ENCODE peak calls at places on chromosome 6, in seven cellular contexts. G is heart left ventricle, U is erythroblast, W is NB4, J is spleen, R is GM12892, F is Peyer's patch. B is an unnamed sample.
A peak's percentile ranks its signal among the peaks of the same experiment; 100 is the strongest.

GRCh38 chr6:30213999-30214982 is 1.1 kb upstream of the TRIM26 start:
- DNase-seq in F (peak; percentile 95), W (peak; percentile 88), J (peak; percentile 98), G (peak; percentile 93), R (peak; percentile 60), U (peak; percentile 79), B (no peak)

GRCh38 chr6:152110878-152111820 is 303.7 kb downstream of the ESR1 start:
- DNase-seq in U (no peak), J (no peak), R (no peak), W (no peak), G (peak; percentile 74), F (no peak), B (no peak)

GRCh38 chr6:88141641-88142298 is 24.4 kb downstream of the CNR1 start:
- DNase-seq in R (peak; percentile 34), G (no peak), J (peak; percentile 82), F (peak; percentile 82), W (no peak), U (no peak), B (peak; percentile 48)

GRCh38 chr6:25987845-25988244 is 25.2 kb downstream of the TRIM38 start:
- DNase-seq in W (no peak), G (no peak), F (no peak), U (no peak), R (no peak), J (no peak), B (no peak)

GRCh38 chr6:156449128-156449527 is 328.1 kb upstream of the ARID1B start:
- DNase-seq in R (no peak), F (no peak), J (no peak), W (no peak), U (no peak), G (no peak), B (no peak)

GRCh38 chr6:150627601-150628012 is 27.9 kb downstream of the PLEKHG1 start:
- DNase-seq in U (no peak), W (no peak), R (no peak), F (no peak), J (no peak), G (no peak), B (no peak)

GRCh38 chr6:26215200-26216014 is 128.2 kb downstream of the HFE start:
- DNase-seq in G (no peak), J (peak; percentile 72), F (peak; percentile 68), W (no peak), R (no peak), U (peak; percentile 86), B (no peak)

GRCh38 chr6:2229742-2230141 is 15.7 kb downstream of the GMDS start:
- DNase-seq in F (no peak), R (no peak), U (no peak), W (no peak), G (no peak), J (no peak), B (no peak)

GRCh38 chr6:153024401-153025017 is 22.0 kb upstream of the MTRF1L start:
- DNase-seq in W (peak; percentile 72), R (peak; percentile 12), G (no peak), F (peak; percentile 61), J (no peak), U (peak; percentile 77), B (peak; percentile 15)

GRCh38 chr6:128171182-128171581 is 270.3 kb upstream of the THEMIS start:
- DNase-seq in G (no peak), F (no peak), U (no peak), W (no peak), J (no peak), R (no peak), B (no peak)

GRCh38 chr6:159729598-159729997 is 2.3 kb downstream of the WTAP start:
- DNase-seq in R (peak; percentile 13), J (no peak), W (peak; percentile 37), G (no peak), F (no peak), U (peak; percentile 27), B (peak; percentile 8)

GRCh38 chr6:107398005-107398404 is 61.4 kb downstream of the PDSS2 start:
- DNase-seq in F (no peak), W (no peak), J (no peak), G (no peak), R (no peak), U (peak; percentile 29), B (no peak)
- TF ChIP-seq POLR2A in F (no peak), W (no peak), J (no peak), G (no peak), R (no peak), U (no peak), B (no peak)

GRCh38 chr6:7108196-7108963 is 619 bp downstream of the RREB1 start:
- DNase-seq in J (peak; percentile 90), G (peak; percentile 85), R (peak; percentile 41), U (peak; percentile 71), F (peak; percentile 76), W (peak; percentile 74), B (no peak)

GRCh38 chr6:7106752-7107577 is 796 bp upstream of the RREB1 start:
- DNase-seq in W (peak; percentile 62), U (peak; percentile 92), G (peak; percentile 72), F (peak; percentile 78), R (peak; percentile 57), J (peak; percentile 90), B (peak; percentile 53)

GRCh38 chr6:7106215-7106751 is 1.5 kb upstream of the RREB1 start:
- DNase-seq in G (no peak), U (peak; percentile 64), R (no peak), J (no peak), F (no peak), W (peak; percentile 43), B (no peak)

GRCh38 chr6:7108964-7109836 is 1.4 kb downstream of the RREB1 start:
- DNase-seq in J (peak; percentile 90), U (peak; percentile 75), R (peak; percentile 34), W (peak; percentile 88), F (peak; percentile 77), G (peak; percentile 75), B (no peak)

GRCh38 chr6:7107578-7108195 is at the start of gene RREB1:
- DNase-seq in J (peak; percentile 92), R (peak; percentile 71), F (peak; percentile 84), U (peak; percentile 82), W (peak; percentile 90), G (peak; percentile 77), B (peak; percentile 81)
- TF ChIP-seq POLR2A in J (peak; percentile 10), R (peak; percentile 46), F (peak; percentile 21), U (peak; percentile 56), W (peak; percentile 13), G (peak; percentile 29), B (no peak)

GRCh38 chr6:125784365-125784764 is 6.4 kb upstream of the NCOA7 start:
- DNase-seq in G (no peak), U (peak; percentile 30), W (no peak), F (no peak), R (no peak), J (no peak), B (no peak)

GRCh38 chr6:125779924-125780539 is 10.7 kb upstream of the NCOA7 start:
- DNase-seq in R (peak; percentile 48), G (peak; percentile 88), U (peak; percentile 96), J (peak; percentile 90), W (peak; percentile 93), F (peak; percentile 93), B (peak; percentile 41)

GRCh38 chr6:125781307-125781868 is 9.4 kb upstream of the NCOA7 start:
- DNase-seq in G (no peak), F (peak; percentile 82), R (no peak), J (peak; percentile 76), U (peak; percentile 80), W (no peak), B (no peak)

DNA sequence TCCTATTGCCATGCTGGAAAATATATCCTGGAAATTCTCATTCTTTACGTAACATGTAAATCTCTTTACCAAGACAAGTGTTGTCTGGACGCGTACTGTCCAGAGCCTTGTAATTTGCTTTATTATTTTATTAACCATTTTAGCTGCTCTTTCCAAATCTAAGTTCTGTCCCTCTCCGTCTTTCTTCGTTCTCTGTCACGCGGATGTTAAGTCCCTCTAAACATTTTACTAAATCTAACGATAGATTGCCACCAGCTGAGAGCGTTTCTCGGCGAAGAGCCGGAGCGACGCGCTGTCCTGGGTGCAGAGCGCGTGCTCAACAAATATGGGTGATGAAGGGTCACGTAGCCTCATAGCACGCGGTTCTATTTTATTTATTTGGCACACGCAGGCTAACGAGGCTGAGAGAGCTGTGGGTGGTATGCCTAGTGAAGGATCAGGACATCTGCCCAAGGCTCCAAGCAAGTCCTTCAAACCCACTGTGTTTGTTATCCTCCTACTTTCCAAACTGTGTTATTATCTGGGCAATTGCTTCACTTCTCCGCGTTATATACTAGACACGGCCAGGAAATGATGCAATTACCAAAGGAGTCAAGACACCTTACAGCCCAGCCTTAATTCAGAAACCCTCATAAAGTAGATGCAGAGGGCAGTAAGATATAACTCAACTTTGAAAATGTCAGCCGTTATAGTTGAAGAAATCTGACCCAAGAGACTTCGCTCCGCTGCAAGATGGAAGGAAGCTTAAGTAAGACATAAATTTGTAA is 10.0 kb upstream of the NCOA7 start:
- DNase-seq in J (peak; percentile 88), W (peak; percentile 89), R (no peak), G (peak; percentile 64), U (peak; percentile 93), F (peak; percentile 76), B (no peak)
- TF ChIP-seq POLR2A in J (peak; percentile 58), W (peak; percentile 87), R (peak; percentile 73), G (peak; percentile 18), U (peak; percentile 97), F (peak; percentile 39), B (peak; percentile 96)

GRCh38 chr6:18118330-18118729 is 4.1 kb downstream of the NHLRC1 start:
- DNase-seq in U (no peak), R (no peak), J (no peak), G (no peak), W (no peak), F (no peak), B (no peak)

GRCh38 chr6:18121580-18122127 is 823 bp downstream of the NHLRC1 start:
- DNase-seq in U (peak; percentile 43), G (no peak), F (no peak), W (peak; percentile 38), J (no peak), R (no peak), B (no peak)

GRCh38 chr6:18126116-18126515 is 3.6 kb upstream of the NHLRC1 start:
- DNase-seq in F (no peak), J (no peak), R (no peak), W (no peak), U (no peak), G (no peak), B (no peak)

GRCh38 chr6:18119236-18119635 is 3.2 kb downstream of the NHLRC1 start:
- DNase-seq in J (no peak), F (peak; percentile 65), G (no peak), U (no peak), W (no peak), R (no peak), B (no peak)

DNA sequence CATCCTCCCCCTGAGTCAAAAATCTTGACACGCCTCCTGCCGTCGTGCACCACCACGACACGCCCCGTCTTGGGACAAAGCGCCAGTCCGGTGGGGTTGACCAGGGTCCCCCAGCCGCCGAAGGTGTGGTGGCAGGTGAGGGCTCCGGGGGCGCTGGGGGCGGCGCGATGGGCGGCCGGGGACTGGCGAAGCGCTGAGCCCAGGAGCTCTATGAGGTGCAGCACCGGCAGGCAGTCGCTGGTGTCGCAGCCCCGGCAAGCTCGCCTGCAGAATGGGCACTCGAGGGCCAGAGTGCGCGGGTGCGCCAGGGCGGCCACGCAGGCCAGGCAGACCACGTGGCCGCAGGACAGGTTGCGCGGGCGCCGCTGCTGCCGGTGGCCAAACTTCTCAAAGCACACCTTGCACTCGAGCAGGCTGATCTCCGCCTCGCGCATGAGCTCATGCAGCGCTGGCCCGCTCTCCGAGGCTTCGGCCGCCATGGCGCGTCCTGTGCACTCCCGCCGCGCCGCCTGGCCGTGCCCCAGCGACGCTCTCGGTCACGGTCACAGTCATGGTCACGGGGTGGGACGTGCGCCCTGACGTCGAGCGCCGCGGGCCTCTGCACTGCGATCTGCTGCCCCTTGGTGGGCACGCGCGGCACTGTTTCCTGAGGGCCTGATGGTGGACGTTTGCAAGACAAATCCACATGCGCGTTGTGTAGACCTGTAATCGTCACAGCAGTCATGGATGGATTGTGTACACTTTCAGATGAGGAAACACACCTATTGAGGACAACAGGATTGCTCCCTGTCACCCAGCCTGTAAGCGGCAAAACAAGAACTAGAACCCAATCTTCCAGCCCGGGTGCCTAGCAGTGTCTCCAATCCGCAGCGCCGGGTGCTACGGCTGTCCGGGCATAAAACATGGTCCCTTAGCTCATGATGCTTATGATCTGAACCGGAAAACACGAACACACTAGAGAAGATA is at the start of gene NHLRC1:
- DNase-seq in U (peak; percentile 96), G (peak; percentile 94), W (peak; percentile 61), J (peak; percentile 96), R (peak; percentile 54), F (peak; percentile 93), B (peak; percentile 79)
- TF ChIP-seq POLR2A in U (peak; percentile 72), G (peak; percentile 50), W (no peak), J (no peak), R (peak; percentile 28), F (peak; percentile 39), B (no peak)

B was measured in GM12891.